ENCODE peak calls at places on chromosomes 13 and 19, in four cellular contexts. One of them, this sample, is unnamed.

GRCh38 chr19:14366529-14366928 is 14.7 kb upstream of the ADGRE5 start:
- DNase-seq in upper lobe of left lung: no peak
- DNase-seq in fibroblast of mammary gland: peak
- DNase-seq in upper lobe of right lung: peak
- DNase-seq in this sample: peak

GRCh38 chr19:55549500-55550320 is 4.4 kb upstream of the SBK3 start:
- DNase-seq in upper lobe of left lung: peak
- DNase-seq in fibroblast of mammary gland: peak
- DNase-seq in upper lobe of right lung: no peak
- DNase-seq in this sample: no peak

GRCh38 chr19:38434549-38435051 is 1.1 kb downstream of the RYR1 start:
- DNase-seq in upper lobe of left lung: no peak
- DNase-seq in fibroblast of mammary gland: no peak
- DNase-seq in upper lobe of right lung: no peak
- DNase-seq in this sample: no peak

GRCh38 chr13:51267581-51267980 is 45.4 kb downstream of the FAM124A start:
- DNase-seq in upper lobe of left lung: no peak
- DNase-seq in fibroblast of mammary gland: peak
- DNase-seq in upper lobe of right lung: no peak
- DNase-seq in this sample: no peak

GRCh38 chr19:33512021-33512420 is 9.6 kb downstream of the PEPD start:
- DNase-seq in upper lobe of left lung: no peak
- DNase-seq in fibroblast of mammary gland: no peak
- DNase-seq in upper lobe of right lung: no peak
- DNase-seq in this sample: no peak

GRCh38 chr13:42561752-42562467 is 12.0 kb upstream of the TNFSF11 start:
- DNase-seq in upper lobe of left lung: no peak
- DNase-seq in fibroblast of mammary gland: peak
- DNase-seq in upper lobe of right lung: no peak
- DNase-seq in this sample: no peak

GRCh38 chr13:95628488-95628887 is 16.0 kb downstream of the DZIP1 start:
- DNase-seq in upper lobe of left lung: no peak
- DNase-seq in fibroblast of mammary gland: peak
- DNase-seq in upper lobe of right lung: no peak
- DNase-seq in this sample: no peak

GRCh38 chr13:99218969-99219368 is 18.3 kb downstream of the UBAC2 start:
- DNase-seq in upper lobe of left lung: no peak
- DNase-seq in fibroblast of mammary gland: no peak
- DNase-seq in upper lobe of right lung: no peak
- DNase-seq in this sample: peak

GRCh38 chr13:34577051-34577450 is 365.0 kb upstream of the NBEA start:
- DNase-seq in upper lobe of left lung: no peak
- DNase-seq in fibroblast of mammary gland: no peak
- DNase-seq in upper lobe of right lung: no peak
- DNase-seq in this sample: no peak

GRCh38 chr13:112928958-112929777 is 39.8 kb upstream of the MCF2L start:
- DNase-seq in upper lobe of left lung: peak
- DNase-seq in fibroblast of mammary gland: peak
- DNase-seq in upper lobe of right lung: no peak
- DNase-seq in this sample: no peak

GRCh38 chr13:29771247-29771646 is 79.2 kb downstream of the UBL3 start:
- DNase-seq in upper lobe of left lung: no peak
- DNase-seq in fibroblast of mammary gland: peak
- DNase-seq in upper lobe of right lung: no peak
- DNase-seq in this sample: peak

GRCh38 chr19:39078436-39079200 is 5.5 kb upstream of the ACP7 start:
- DNase-seq in upper lobe of left lung: no peak
- DNase-seq in fibroblast of mammary gland: peak
- DNase-seq in upper lobe of right lung: no peak
- DNase-seq in this sample: no peak

GRCh38 chr19:53157601-53158000 is 1.3 kb downstream of the ZNF347 start:
- DNase-seq in upper lobe of left lung: no peak
- DNase-seq in fibroblast of mammary gland: peak
- DNase-seq in upper lobe of right lung: no peak
- DNase-seq in this sample: no peak

GRCh38 chr19:33890569-33890968 is 93.9 kb downstream of the KCTD15 start:
- DNase-seq in upper lobe of left lung: no peak
- DNase-seq in fibroblast of mammary gland: no peak
- DNase-seq in upper lobe of right lung: no peak
- DNase-seq in this sample: no peak

GRCh38 chr19:14113762-14114414 is 3.7 kb downstream of the PRKACA start:
- DNase-seq in upper lobe of left lung: no peak
- DNase-seq in fibroblast of mammary gland: no peak
- DNase-seq in upper lobe of right lung: peak
- DNase-seq in this sample: peak

GRCh38 chr13:51643114-51643881 is 59.0 kb downstream of the WDFY2 start:
- DNase-seq in upper lobe of left lung: no peak
- DNase-seq in fibroblast of mammary gland: peak
- DNase-seq in upper lobe of right lung: no peak
- DNase-seq in this sample: no peak

GRCh38 chr13:30711837-30712236 is 23.5 kb upstream of the ALOX5AP start:
- DNase-seq in upper lobe of left lung: no peak
- DNase-seq in fibroblast of mammary gland: no peak
- DNase-seq in upper lobe of right lung: no peak
- DNase-seq in this sample: no peak

GRCh38 chr19:44746946-44747738 is 1.4 kb upstream of the BCL3 start:
- DNase-seq in upper lobe of left lung: peak
- DNase-seq in fibroblast of mammary gland: peak
- DNase-seq in upper lobe of right lung: peak
- DNase-seq in this sample: peak

GRCh38 chr19:23093832-23094231 is 23.0 kb upstream of the ZNF730 start:
- DNase-seq in upper lobe of left lung: no peak
- DNase-seq in fibroblast of mammary gland: no peak
- DNase-seq in upper lobe of right lung: no peak
- DNase-seq in this sample: no peak

GRCh38 chr19:44530777-44531176 is 1.3 kb upstream of the CEACAM20 start:
- DNase-seq in upper lobe of left lung: no peak
- DNase-seq in fibroblast of mammary gland: peak
- DNase-seq in upper lobe of right lung: no peak
- DNase-seq in this sample: no peak

GRCh38 chr19:17948474-17948966 is 15.7 kb downstream of the CCDC124 start:
- DNase-seq in upper lobe of left lung: no peak
- DNase-seq in fibroblast of mammary gland: no peak
- DNase-seq in upper lobe of right lung: no peak
- DNase-seq in this sample: no peak

GRCh38 chr19:17949956-17950309 is 17.0 kb upstream of the KCNN1 start:
- DNase-seq in upper lobe of left lung: no peak
- DNase-seq in fibroblast of mammary gland: no peak
- DNase-seq in upper lobe of right lung: no peak
- DNase-seq in this sample: no peak

GRCh38 chr19:17950310-17951150 is 16.4 kb upstream of the KCNN1 start:
- DNase-seq in upper lobe of left lung: peak
- DNase-seq in fibroblast of mammary gland: no peak
- DNase-seq in upper lobe of right lung: no peak
- DNase-seq in this sample: peak

GRCh38 chr19:17947815-17948473 is 15.1 kb downstream of the CCDC124 start:
- DNase-seq in upper lobe of left lung: peak
- DNase-seq in fibroblast of mammary gland: peak
- DNase-seq in upper lobe of right lung: peak
- DNase-seq in this sample: peak

DNA sequence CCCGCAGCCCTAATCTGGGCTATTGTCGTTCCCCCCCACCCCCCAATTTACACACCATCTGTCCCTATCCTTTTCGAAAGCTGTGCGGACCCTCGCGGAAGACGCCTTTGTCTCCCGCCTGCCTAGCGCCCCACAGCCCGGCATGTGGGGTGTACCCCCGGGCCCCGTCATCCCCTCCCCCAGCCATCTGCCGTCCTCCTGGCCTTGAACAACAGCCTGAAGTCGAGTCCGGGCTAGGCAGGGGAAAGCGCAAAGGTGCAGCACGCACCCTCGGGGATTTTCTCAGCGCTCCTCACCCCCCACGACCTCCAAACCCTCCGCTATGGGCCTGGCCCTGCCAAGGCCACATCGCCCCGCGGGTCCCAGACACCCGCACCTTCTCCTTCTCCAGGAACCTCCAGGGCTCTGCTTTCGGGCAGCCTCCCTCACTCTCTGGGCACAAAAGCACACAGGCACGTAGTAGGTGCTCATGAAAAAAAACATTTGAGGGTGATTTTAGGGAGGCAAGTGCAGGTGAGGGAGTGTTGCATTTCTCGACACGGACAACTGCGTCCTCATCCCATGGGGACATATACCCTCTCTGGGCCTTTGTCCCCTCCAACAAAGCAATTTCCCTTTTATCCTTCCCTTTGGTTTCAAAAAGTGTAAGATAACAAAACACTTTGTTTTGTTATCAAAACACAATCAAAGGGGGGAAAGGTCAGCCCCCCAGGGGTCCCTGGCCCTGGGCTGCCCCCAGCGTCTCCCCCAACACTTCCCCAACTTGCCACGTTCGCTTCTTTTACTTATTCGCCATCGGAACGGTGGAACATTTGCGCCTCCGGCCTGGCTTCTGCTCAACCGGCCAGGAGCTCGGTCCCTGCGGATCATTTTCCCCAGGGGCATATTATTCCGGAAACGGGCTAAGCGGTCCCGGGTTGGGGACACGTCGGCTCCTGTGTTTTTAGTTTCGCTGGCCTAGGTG is 16.4 kb downstream of the CCDC124 start:
- DNase-seq in upper lobe of left lung: peak
- DNase-seq in fibroblast of mammary gland: no peak
- DNase-seq in upper lobe of right lung: no peak
- DNase-seq in this sample: no peak
- H3K4me3 ChIP-seq in upper lobe of left lung: no peak
- H3K4me3 ChIP-seq in fibroblast of mammary gland: no peak
- H3K4me3 ChIP-seq in upper lobe of right lung: no peak
- H3K4me3 ChIP-seq in this sample: no peak

GRCh38 chr19:5850743-5851293 is 431 bp downstream of the FUT3 start:
- DNase-seq in upper lobe of left lung: no peak
- DNase-seq in fibroblast of mammary gland: peak
- DNase-seq in upper lobe of right lung: peak
- DNase-seq in this sample: no peak

GRCh38 chr19:5850189-5850588 is 1.1 kb downstream of the FUT3 start:
- DNase-seq in upper lobe of left lung: no peak
- DNase-seq in fibroblast of mammary gland: no peak
- DNase-seq in upper lobe of right lung: no peak
- DNase-seq in this sample: no peak

GRCh38 chr19:5851302-5851701 is at the start of gene FUT3:
- DNase-seq in upper lobe of left lung: no peak
- DNase-seq in fibroblast of mammary gland: no peak
- DNase-seq in upper lobe of right lung: peak
- DNase-seq in this sample: no peak
- H3K4me3 ChIP-seq in upper lobe of left lung: peak
- H3K4me3 ChIP-seq in fibroblast of mammary gland: no peak
- H3K4me3 ChIP-seq in upper lobe of right lung: peak
- H3K4me3 ChIP-seq in this sample: no peak

GRCh38 chr19:12802267-12803106 is 618 bp downstream of the THSD8 start:
- DNase-seq in upper lobe of left lung: no peak
- DNase-seq in fibroblast of mammary gland: peak
- DNase-seq in upper lobe of right lung: no peak
- DNase-seq in this sample: no peak

GRCh38 chr19:12804051-12804450 is 2.2 kb downstream of the THSD8 start:
- DNase-seq in upper lobe of left lung: peak
- DNase-seq in fibroblast of mammary gland: no peak
- DNase-seq in upper lobe of right lung: no peak
- DNase-seq in this sample: no peak

GRCh38 chr19:12800873-12801465 is 631 bp downstream of the PRDX2 start:
- DNase-seq in upper lobe of left lung: peak
- DNase-seq in fibroblast of mammary gland: no peak
- DNase-seq in upper lobe of right lung: no peak
- DNase-seq in this sample: peak

GRCh38 chr19:12801466-12802266 is at the start of the genes PRDX2 and THSD8:
- DNase-seq in upper lobe of left lung: peak
- DNase-seq in fibroblast of mammary gland: peak
- DNase-seq in upper lobe of right lung: peak
- DNase-seq in this sample: peak

DNA sequence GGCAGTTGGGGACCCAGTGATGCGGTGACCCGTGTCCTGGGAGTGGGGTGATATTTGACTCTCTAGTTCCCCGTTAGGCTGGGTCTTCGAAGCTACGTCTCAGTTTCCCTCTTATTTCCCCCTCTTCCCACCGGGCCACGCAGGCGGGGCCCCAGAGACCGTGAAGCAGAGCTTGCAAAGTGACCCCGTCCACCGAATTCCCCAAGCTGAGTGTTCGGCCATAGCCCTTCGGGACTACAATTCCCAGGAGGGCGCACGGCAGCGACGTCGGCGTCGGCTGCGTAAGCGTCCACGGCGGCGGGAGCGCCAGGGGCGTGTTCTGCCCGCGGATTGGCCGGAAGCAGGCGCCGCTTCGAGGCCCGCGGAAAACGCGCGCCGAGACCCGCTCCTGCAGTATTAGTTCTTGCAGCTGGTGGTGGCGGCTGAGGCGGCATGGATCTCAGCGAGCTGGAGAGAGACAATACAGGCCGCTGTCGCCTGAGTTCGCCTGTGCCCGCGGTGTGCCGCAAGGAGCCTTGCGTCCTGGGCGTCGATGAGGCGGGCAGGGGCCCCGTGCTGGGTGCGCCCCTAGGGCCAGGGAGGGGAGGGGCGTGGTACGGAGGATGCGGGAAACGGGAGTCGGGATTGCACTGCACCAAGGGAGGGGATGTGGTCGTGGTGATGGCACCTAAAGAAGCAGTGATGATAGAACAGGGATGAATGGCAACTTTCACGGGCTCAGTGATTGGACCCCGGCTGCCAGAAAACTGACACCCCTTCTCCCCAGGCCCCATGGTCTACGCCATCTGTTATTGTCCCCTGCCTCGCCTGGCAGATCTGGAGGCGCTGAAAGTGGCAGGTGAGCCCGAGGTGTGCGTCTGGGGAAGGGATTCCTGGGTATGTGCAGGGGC is at the start of gene RNASEH2A:
- DNase-seq in upper lobe of left lung: peak
- DNase-seq in fibroblast of mammary gland: peak
- DNase-seq in upper lobe of right lung: peak
- DNase-seq in this sample: peak
- H3K4me3 ChIP-seq in upper lobe of left lung: peak
- H3K4me3 ChIP-seq in fibroblast of mammary gland: peak
- H3K4me3 ChIP-seq in upper lobe of right lung: peak
- H3K4me3 ChIP-seq in this sample: peak

GRCh38 chr13:108212901-108213300 is 2.4 kb downstream of the LIG4 start:
- DNase-seq in upper lobe of left lung: no peak
- DNase-seq in fibroblast of mammary gland: no peak
- DNase-seq in upper lobe of right lung: no peak
- DNase-seq in this sample: peak

GRCh38 chr13:108213946-108214345 is 1.4 kb downstream of the LIG4 start:
- DNase-seq in upper lobe of left lung: no peak
- DNase-seq in fibroblast of mammary gland: peak
- DNase-seq in upper lobe of right lung: no peak
- DNase-seq in this sample: no peak

GRCh38 chr13:108214511-108215383 is 589 bp downstream of the LIG4 start:
- DNase-seq in upper lobe of left lung: peak
- DNase-seq in fibroblast of mammary gland: no peak
- DNase-seq in upper lobe of right lung: peak
- DNase-seq in this sample: peak

GRCh38 chr13:108218044-108218974 is at the start of gene ABHD13:
- DNase-seq in upper lobe of left lung: peak
- DNase-seq in fibroblast of mammary gland: peak
- DNase-seq in upper lobe of right lung: peak
- DNase-seq in this sample: peak

DNA sequence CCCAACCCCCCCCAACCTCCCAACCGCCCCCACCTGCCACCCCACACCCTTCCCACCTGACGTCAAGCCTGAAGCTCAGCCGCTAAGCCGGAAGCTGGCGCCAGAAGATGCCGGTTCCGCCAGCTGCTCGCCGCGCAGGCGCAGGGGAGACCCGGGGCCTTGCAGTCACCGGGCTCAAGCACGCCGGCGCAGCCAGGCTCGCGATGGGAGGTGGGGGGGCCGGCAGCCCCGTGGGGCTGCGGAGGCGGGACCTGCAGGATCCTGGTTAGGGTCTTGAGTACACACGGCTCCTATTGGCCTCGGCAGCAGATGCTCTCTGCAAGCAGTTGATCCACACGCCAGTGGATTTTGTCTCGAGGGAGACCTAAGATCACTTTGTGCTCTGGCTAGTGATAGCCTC is at the start of gene LIG4:
- DNase-seq in upper lobe of left lung: peak
- DNase-seq in fibroblast of mammary gland: peak
- DNase-seq in upper lobe of right lung: peak
- DNase-seq in this sample: peak
- H3K4me3 ChIP-seq in upper lobe of left lung: peak
- H3K4me3 ChIP-seq in fibroblast of mammary gland: peak
- H3K4me3 ChIP-seq in upper lobe of right lung: peak
- H3K4me3 ChIP-seq in this sample: peak